ENCODE peak calls at places on chromosomes 12 and 14, in six cellular contexts. Q is pancreas; P is heart right ventricle; E is effector memory CD4-positive, alpha-beta T cell; T is tibial nerve; K is ovary. C is an unnamed sample.

GRCh38 chr12:53123578-53124351 is 20.5 kb downstream of the SOAT2 start:
- DNase-seq in Q (no peak), P (no peak), E (no peak), T (no peak), K (no peak), C (no peak)

GRCh38 chr12:132589856-132590255 is 20.5 kb downstream of the LRCOL1 start:
- DNase-seq in Q (peak; percentile 43), P (no peak), E (no peak), T (no peak), K (no peak), C (no peak)

GRCh38 chr12:112716099-112717093 is 75.2 kb upstream of the RPH3A start:
- DNase-seq in Q (no peak), P (no peak), E (no peak), T (no peak), K (no peak), C (no peak)

GRCh38 chr12:23550753-23551152 is 398.7 kb downstream of the SOX5 start:
- DNase-seq in Q (no peak), P (no peak), E (no peak), T (no peak), K (no peak), C (no peak)

GRCh38 chr14:105304565-105304964 is 3.8 kb upstream of the BRF1 start:
- DNase-seq in Q (no peak), P (no peak), E (no peak), T (no peak), K (no peak), C (no peak)

GRCh38 chr14:22509036-22509709 is 79.9 kb downstream of the DAD1 start:
- DNase-seq in Q (no peak), P (no peak), E (no peak), T (no peak), K (no peak), C (no peak)

GRCh38 chr12:40693503-40693863 is 1.2 kb downstream of the CNTN1 start:
- DNase-seq in Q (peak; percentile 37), P (no peak), E (no peak), T (peak; percentile 26), K (peak; percentile 39), C (peak; percentile 13)

GRCh38 chr12:65926119-65927004 is 102.1 kb downstream of the HMGA2 start:
- DNase-seq in Q (no peak), P (no peak), E (no peak), T (no peak), K (no peak), C (no peak)

DNA sequence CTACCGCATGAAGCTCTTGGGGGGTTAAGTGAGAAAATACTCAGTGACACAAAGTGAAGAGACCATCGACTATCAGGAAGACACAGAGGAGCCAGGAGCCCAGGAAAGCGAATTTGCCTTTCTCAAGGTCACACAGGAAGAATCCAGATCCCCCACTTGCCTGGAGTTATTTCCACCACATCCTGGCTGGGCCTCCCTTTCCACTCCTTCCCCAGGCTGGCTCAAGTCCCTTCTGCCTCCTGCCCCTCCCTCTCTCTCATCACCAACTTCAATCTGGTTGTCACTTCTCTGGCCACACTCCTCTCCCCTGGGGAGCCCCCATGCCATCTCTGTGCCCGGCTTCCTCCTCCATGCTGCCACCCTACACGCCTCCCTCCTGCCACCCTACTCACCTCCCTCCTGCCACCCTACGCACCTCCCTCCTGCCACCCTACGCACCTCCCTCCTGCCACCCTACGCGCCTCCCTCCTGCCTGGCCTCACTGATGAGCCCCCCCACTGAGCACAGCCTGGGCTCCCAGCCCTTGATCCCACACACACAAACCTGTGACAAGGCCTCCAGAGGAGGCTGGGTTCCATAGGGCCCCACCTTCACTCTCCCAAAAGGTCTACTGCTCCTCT is 6.3 kb downstream of the SCNN1A start:
- DNase-seq in Q (no peak), P (no peak), E (no peak), T (no peak), K (no peak), C (no peak)
- H3K4me1 ChIP-seq in Q (no peaks in the 10 kb centered on the region), P (peaks cover 25% of the 10 kb centered on the region), E (peaks cover 7% of the 10 kb centered on the region), T (no peaks in the 10 kb centered on the region), K (peaks cover 5% of the 10 kb centered on the region), C (peaks cover 8% of the 10 kb centered on the region)

DNA sequence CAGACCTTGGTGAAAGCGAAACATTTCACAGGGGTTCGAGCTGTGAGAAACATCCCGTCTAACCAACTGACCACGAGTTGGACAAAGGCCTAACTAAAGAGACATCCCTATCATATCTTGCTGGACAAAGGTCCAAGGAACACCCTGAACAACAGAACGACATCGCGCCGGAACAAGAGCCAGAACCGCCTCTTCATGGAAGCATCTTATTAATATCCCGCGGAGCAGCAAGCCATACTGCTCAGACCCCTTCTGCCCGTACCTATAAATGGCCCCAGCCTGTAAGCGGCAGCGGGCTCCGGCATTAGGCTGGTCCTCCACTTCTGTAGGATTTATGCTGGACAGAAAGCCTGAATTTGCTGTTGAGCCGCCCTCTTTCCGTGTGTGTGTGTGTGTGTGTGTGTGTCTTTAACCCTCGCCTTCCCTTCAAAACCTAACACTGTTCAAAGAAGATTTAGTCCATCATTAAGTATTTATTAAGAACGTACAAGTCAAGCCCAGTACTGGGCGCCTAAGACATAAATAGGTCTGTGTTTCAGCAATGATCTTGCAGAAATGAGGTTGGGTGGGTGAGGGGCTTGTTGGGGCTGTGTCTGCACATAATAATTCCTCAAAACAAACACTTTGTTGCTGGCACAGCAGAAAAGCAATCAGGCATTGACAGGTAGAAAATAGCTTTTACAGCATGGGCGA is 1.9 kb downstream of the SLC6A15 start:
- DNase-seq in Q (peak; percentile 21), P (no peak), E (no peak), T (no peak), K (no peak), C (no peak)
- H3K27ac ChIP-seq in Q (no peak overlapping the region), P (no peak overlapping the region), E (no peak overlapping the region), T (no peak overlapping the region), K (no peak overlapping the region), C (no peak overlapping the region)

GRCh38 chr12:13175499-13175898 is 21.0 kb upstream of the EMP1 start:
- DNase-seq in Q (no peak), P (no peak), E (no peak), T (no peak), K (no peak), C (no peak)
- H3K4me1 ChIP-seq in Q (no peaks in the 10 kb centered on the region), P (peaks cover 41% of the 10 kb centered on the region), E (peaks cover 13% of the 10 kb centered on the region), T (no peaks in the 10 kb centered on the region), K (peaks cover 8% of the 10 kb centered on the region), C (peaks cover 10% of the 10 kb centered on the region)

DNA sequence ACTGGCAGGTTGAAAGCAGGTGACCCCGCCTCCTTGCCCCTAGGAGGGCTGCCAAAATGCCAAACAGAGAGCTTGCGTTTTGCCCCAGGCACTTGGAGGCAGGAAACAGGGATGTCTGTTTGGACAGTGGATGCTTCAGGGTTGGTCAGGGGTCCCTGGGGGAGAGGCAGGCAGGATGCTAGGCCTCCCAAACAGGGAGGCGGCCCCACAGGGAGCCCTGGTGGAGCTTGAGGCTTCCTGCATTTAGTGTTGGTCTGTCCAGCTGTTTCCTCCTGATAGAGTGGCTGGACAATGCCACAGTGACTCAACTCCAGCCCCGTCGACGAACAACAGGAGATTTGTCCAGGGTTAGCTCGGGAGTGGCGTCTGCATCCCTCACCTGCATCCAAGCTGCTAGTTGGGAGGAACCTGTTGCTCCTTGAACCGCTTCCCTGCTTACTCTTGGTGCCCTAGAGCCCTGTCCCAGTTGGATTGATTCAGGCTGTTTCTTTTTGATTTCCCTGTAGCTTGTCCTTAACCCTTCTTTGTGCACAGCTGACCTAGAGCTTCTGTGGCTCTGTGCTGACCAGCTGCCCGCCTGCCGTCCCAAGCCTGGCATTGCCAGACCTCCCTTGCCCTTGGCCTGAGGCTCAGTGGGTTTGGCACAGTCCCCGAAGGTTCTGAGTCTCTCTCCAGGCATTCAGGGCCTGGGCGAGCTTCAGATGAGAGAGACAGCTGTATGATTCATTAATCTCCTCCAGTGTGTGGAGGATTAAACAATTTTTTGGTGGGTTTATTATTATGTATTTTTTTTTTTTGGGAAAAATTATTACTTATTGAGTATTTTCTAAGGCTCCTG is 45.9 kb downstream of the TSPAN9 start:
- DNase-seq in Q (peak; percentile 45), P (peak; percentile 86), E (no peak), T (no peak), K (no peak), C (peak; percentile 49)
- H3K27ac ChIP-seq in Q (no peak overlapping the region), P (peak overlapping the region; percentile 88), E (no peak overlapping the region), T (peak overlapping the region; percentile 88), K (peak overlapping the region; percentile 19), C (peak overlapping the region; percentile 35)

GRCh38 chr12:109861689-109862314 is 18.5 kb downstream of the GLTP start:
- DNase-seq in Q (no peak), P (no peak), E (no peak), T (no peak), K (no peak), C (no peak)
- H3K4me1 ChIP-seq in Q (peaks cover 25% of the 10 kb centered on the region), P (peaks cover 12% of the 10 kb centered on the region), E (no peaks in the 10 kb centered on the region), T (no peaks in the 10 kb centered on the region), K (peaks cover 9% of the 10 kb centered on the region), C (peaks cover 5% of the 10 kb centered on the region)

GRCh38 chr12:25838007-25838406 is 120.5 kb upstream of the RASSF8 start:
- DNase-seq in Q (no peak), P (no peak), E (no peak), T (no peak), K (no peak), C (no peak)

GRCh38 chr12:25833657-25834056 is 124.8 kb upstream of the RASSF8 start:
- DNase-seq in Q (no peak), P (no peak), E (no peak), T (no peak), K (no peak), C (no peak)

GRCh38 chr12:25839470-25839869 is 119.0 kb upstream of the RASSF8 start:
- DNase-seq in Q (no peak), P (no peak), E (no peak), T (no peak), K (no peak), C (no peak)

GRCh38 chr12:25830456-25830855 is 128.0 kb upstream of the RASSF8 start:
- DNase-seq in Q (no peak), P (no peak), E (no peak), T (no peak), K (no peak), C (no peak)

GRCh38 chr12:25835385-25835784 is 123.1 kb upstream of the RASSF8 start:
- DNase-seq in Q (no peak), P (no peak), E (no peak), T (no peak), K (no peak), C (no peak)
- H3K27ac ChIP-seq in Q (no peak overlapping the region), P (no peak overlapping the region), E (no peak overlapping the region), T (no peak overlapping the region), K (no peak overlapping the region), C (no peak overlapping the region)

GRCh38 chr12:151579-151978 is 62.4 kb downstream of the SLC6A12 start:
- DNase-seq in Q (no peak), P (no peak), E (no peak), T (no peak), K (no peak), C (no peak)

GRCh38 chr12:152440-152839 is 61.5 kb downstream of the SLC6A12 start:
- DNase-seq in Q (no peak), P (no peak), E (no peak), T (no peak), K (no peak), C (no peak)

GRCh38 chr12:154058-154457 is 59.9 kb downstream of the SLC6A12 start:
- DNase-seq in Q (peak; percentile 34), P (no peak), E (no peak), T (no peak), K (no peak), C (no peak)

GRCh38 chr12:155006-155405 is 59.0 kb downstream of the SLC6A12 start:
- DNase-seq in Q (peak; percentile 48), P (no peak), E (no peak), T (no peak), K (no peak), C (no peak)

GRCh38 chr12:153080-153746 is 60.7 kb downstream of the SLC6A12 start:
- DNase-seq in Q (peak; percentile 64), P (peak; percentile 56), E (peak; percentile 4), T (no peak), K (no peak), C (no peak)
- H3K4me1 ChIP-seq in Q (no peaks in the 10 kb centered on the region), P (no peaks in the 10 kb centered on the region), E (no peaks in the 10 kb centered on the region), T (no peaks in the 10 kb centered on the region), K (peaks cover 5% of the 10 kb centered on the region), C (no peaks in the 10 kb centered on the region)

C was measured in thoracic aorta.